ENCODE peak calls at places on chromosomes 5 and 9, in ten cellular contexts. C, U, K, B, J, F, X, O, G and T are unnamed samples.

GRCh38 chr5:74579215-74579614 is 61.3 kb downstream of the ENC1 start:
- DNase-seq in O (no peak), B (no peak), J (no peak), G (no peak), F (no peak), C (no peak), X (peak), K (no peak), U (no peak), T (no peak)

GRCh38 chr9:113906411-113907110 is 30.5 kb downstream of the ZNF618 start:
- DNase-seq in F (no peak), G (no peak), X (no peak), K (no peak), C (peak), U (no peak), B (no peak), J (no peak), O (no peak), T (peak)

GRCh38 chr9:84271004-84271886 is 69.3 kb downstream of the SLC28A3 start:
- DNase-seq in F (peak), C (peak), K (peak), X (peak), B (no peak), G (peak), O (peak), J (peak), U (peak), T (peak)

GRCh38 chr5:31889131-31889561 is 250.2 kb downstream of the PDZD2 start:
- DNase-seq in G (no peak), K (no peak), B (no peak), F (no peak), X (peak), J (peak), C (no peak), O (no peak), U (no peak), T (no peak)

GRCh38 chr9:124209279-124209678 is 48.5 kb upstream of the NEK6 start:
- DNase-seq in O (no peak), G (no peak), B (no peak), C (no peak), X (peak), K (no peak), F (no peak), U (no peak), J (peak), T (no peak)

GRCh38 chr5:28743362-28743761 is 1705.0 kb upstream of the CDH9 start:
- DNase-seq in X (no peak), O (no peak), G (no peak), J (no peak), F (no peak), K (no peak), U (no peak), B (no peak), C (no peak), T (no peak)

GRCh38 chr9:98108540-98109031 is 10.4 kb downstream of the TRIM14 start:
- DNase-seq in G (no peak), C (no peak), B (no peak), X (no peak), U (no peak), F (no peak), J (no peak), K (no peak), O (no peak), T (no peak)

GRCh38 chr5:122415481-122416120 is 103.6 kb downstream of the SNCAIP start:
- DNase-seq in C (peak), O (peak), J (peak), F (peak), B (no peak), U (peak), X (peak), K (peak), G (peak), T (peak)

GRCh38 chr9:117936185-117936758 is 232.1 kb downstream of the TLR4 start:
- DNase-seq in G (no peak), O (no peak), K (no peak), J (no peak), B (no peak), X (no peak), F (no peak), C (no peak), U (no peak), T (no peak)

GRCh38 chr9:116566677-116567488 is 120.2 kb upstream of the TRIM32 start:
- DNase-seq in J (no peak), G (no peak), K (no peak), C (peak), B (no peak), O (no peak), F (no peak), X (no peak), U (no peak), T (no peak)

GRCh38 chr5:32627219-32627880 is 42.0 kb downstream of the SUB1 start:
- DNase-seq in U (no peak), C (peak), F (no peak), K (no peak), O (no peak), B (no peak), J (no peak), G (no peak), X (no peak), T (no peak)

GRCh38 chr5:80141147-80141671 is 106.1 kb downstream of the THBS4 start:
- DNase-seq in C (peak), B (no peak), F (peak), X (peak), O (no peak), K (peak), J (peak), G (peak), U (peak), T (peak)

GRCh38 chr9:105038057-105038456 is 110.1 kb upstream of the ABCA1 start:
- DNase-seq in F (no peak), B (no peak), U (no peak), K (no peak), C (no peak), O (no peak), J (no peak), X (no peak), G (no peak), T (no peak)

GRCh38 chr5:143001764-143002351 is 231.7 kb downstream of the ARHGAP26 start:
- DNase-seq in C (peak), B (no peak), G (no peak), X (no peak), K (no peak), O (no peak), F (no peak), J (peak), U (no peak), T (no peak)

GRCh38 chr5:150286820-150287219 is 2.8 kb downstream of the CAMK2A start:
- DNase-seq in K (no peak), B (no peak), U (peak), C (no peak), G (no peak), X (peak), F (no peak), O (no peak), J (peak), T (no peak)
- H3K4me3 ChIP-seq in K (no peak), B (no peak), U (no peak), C (no peak), G (no peak), X (no peak), F (no peak), O (no peak), J (no peak), T (no peak)

GRCh38 chr9:68678430-68678829 is 26.6 kb upstream of the PIP5K1B start:
- DNase-seq in K (peak), C (no peak), G (no peak), U (peak), F (no peak), O (no peak), J (peak), B (no peak), X (peak), T (no peak)
- TF ChIP-seq CTCF in K (peak), C (no peak), G (no peak), U (peak), F (peak), O (no peak), J (peak), B (no peak), X (peak), T (peak)

DNA sequence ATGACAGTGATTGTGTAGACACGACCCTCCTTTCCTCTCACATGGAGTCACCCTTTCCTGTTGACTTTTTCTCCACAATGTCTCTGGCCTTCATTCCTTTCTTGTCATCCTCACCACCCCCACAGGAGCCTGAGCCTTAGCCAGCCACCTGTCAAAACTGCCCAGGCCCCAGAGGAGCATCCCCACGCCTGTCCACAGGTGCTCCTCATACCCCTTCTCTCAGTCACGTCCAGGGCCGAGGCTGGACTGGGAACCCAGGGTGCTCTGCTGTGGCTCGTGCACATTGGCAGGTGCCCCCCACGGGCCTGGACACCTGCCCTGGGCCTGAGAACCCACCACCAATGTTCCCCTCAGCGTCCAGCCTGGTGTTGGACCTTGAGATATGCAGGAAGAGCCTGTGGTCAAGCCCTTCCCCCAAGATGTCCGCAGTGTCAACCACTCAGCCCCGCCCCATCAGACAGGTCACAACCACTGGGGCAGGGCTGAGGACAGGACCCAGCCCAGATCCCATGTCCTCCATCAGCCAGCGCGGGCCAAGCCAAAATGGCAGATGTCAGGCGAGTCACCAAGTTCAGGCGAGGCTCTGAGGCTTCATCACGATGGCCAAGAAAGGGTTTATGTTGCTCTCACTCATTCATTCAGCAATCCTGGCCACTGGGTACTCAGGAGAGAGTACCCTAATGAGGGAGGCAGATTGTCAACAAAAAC is 65.8 kb upstream of the STXBP1 start:
- DNase-seq in G (no peak), F (no peak), O (no peak), J (no peak), U (no peak), K (no peak), C (no peak), B (no peak), X (no peak), T (no peak)
- H3K4me3 ChIP-seq in G (no peak), F (no peak), O (no peak), J (no peak), U (no peak), K (no peak), C (no peak), B (no peak), X (no peak), T (no peak)

DNA sequence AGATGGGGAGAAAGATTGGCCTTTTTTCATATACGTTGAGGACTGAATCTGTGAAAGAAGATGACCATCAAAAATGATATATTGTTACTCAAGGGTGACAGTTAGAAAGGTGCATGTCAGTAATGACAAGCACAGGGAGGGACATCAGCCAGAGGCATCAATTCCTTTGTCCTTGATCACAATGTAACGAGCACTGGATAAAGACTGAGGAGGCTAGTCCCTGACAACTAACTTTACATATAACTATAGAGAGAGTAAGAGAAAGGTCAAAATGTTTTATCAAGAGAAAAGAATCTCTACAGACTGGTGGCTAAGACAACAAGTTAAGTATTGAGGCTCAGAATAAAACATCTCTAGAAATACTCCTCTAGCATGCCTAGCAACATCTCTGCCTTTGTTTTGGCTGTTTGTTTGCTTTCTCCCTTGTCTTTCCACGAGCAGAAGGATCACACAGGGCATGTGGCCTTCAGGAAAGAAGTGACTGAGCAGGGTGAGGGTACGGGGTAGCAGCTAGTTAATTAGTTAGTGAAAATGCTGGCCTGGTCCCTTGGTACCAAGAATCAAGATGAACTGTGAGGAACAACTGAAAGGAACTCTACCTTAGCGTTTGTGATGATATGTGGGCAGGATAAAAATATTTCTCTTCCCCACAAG is 724.0 kb upstream of the MEF2C start:
- DNase-seq in O (no peak), U (no peak), G (no peak), K (no peak), B (no peak), F (no peak), J (peak), C (no peak), X (peak), T (no peak)
- TF ChIP-seq CTCF in O (no peak), U (no peak), G (no peak), K (no peak), B (no peak), F (no peak), J (no peak), C (no peak), X (no peak), T (no peak)

GRCh38 chr9:136596219-136596616 is 50.4 kb upstream of the NOTCH1 start:
- DNase-seq in F (no peak), C (no peak), G (no peak), U (no peak), X (no peak), B (no peak), O (no peak), K (no peak), J (no peak), T (no peak)

GRCh38 chr9:136597141-136597885 is 51.5 kb upstream of the NOTCH1 start:
- DNase-seq in U (no peak), O (no peak), J (no peak), K (no peak), C (no peak), B (no peak), G (no peak), F (no peak), X (no peak), T (no peak)

GRCh38 chr9:136599074-136599531 is 53.3 kb upstream of the NOTCH1 start:
- DNase-seq in G (no peak), U (no peak), J (no peak), B (no peak), F (no peak), K (no peak), C (no peak), X (no peak), O (no peak), T (no peak)

GRCh38 chr9:136596630-136597031 is 50.8 kb upstream of the NOTCH1 start:
- DNase-seq in K (no peak), J (no peak), U (no peak), B (no peak), F (no peak), O (no peak), X (no peak), G (no peak), C (no peak), T (no peak)

DNA sequence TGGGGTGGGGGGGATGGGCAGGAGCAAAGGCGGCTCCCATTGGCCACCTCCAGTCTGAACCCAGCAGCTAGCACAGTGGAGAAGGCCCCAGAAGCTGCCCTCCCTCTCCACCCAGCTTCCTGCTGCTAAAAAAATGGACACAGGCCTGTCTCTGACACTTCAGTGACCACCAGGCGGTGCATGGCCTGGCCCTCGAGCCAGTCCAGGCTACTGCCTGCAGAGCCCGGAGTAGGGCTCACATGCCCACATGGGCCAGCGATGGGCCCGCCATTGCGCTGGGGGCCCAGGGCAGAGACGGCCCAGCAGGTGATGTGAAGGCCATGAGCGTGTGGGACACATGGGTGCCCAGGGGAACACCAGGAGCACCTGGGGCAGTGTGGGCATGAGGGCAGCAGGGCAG is 52.1 kb upstream of the NOTCH1 start:
- DNase-seq in C (no peak), U (no peak), F (no peak), G (no peak), B (no peak), K (no peak), X (no peak), J (no peak), O (no peak), T (no peak)
- H3K4me3 ChIP-seq in C (no peak), U (no peak), F (no peak), G (no peak), B (no peak), K (no peak), X (no peak), J (no peak), O (no peak), T (no peak)

GRCh38 chr9:125360621-125361020 is 99.0 kb downstream of the GAPVD1 start:
- DNase-seq in G (no peak), K (no peak), O (no peak), C (no peak), J (no peak), F (no peak), X (no peak), U (no peak), B (no peak), T (no peak)

GRCh38 chr9:125366676-125367075 is 105.0 kb downstream of the GAPVD1 start:
- DNase-seq in U (no peak), O (no peak), G (no peak), C (no peak), X (no peak), J (no peak), F (no peak), B (no peak), K (no peak), T (no peak)

GRCh38 chr9:125356032-125356431 is 94.4 kb downstream of the GAPVD1 start:
- DNase-seq in G (no peak), X (no peak), O (no peak), K (no peak), B (no peak), J (no peak), U (no peak), F (no peak), C (no peak), T (no peak)

GRCh38 chr9:125359011-125359410 is 97.4 kb downstream of the GAPVD1 start:
- DNase-seq in C (no peak), K (no peak), B (no peak), G (no peak), J (no peak), U (no peak), O (no peak), F (no peak), X (no peak), T (no peak)

GRCh38 chr9:125361837-125362531 is 100.4 kb downstream of the GAPVD1 start:
- DNase-seq in J (peak), K (no peak), O (no peak), G (no peak), C (peak), X (peak), F (no peak), U (no peak), B (no peak), T (peak)
- TF ChIP-seq CTCF in J (peak), K (peak), O (peak), G (no peak), C (no peak), X (peak), F (peak), U (peak), B (no peak), T (peak)